ENCODE peak calls at places on chromosomes 3 and 15, in eight cellular contexts. R is adrenal gland; B is SK-N-SH; W is neural progenitor cell; I is upper lobe of left lung; K is epithelial cell of prostate; F is effector memory CD4-positive, alpha-beta T cell; J is substantia nigra. Y is an unnamed sample.

GRCh38 chr15:86644319-86644718 is 564.6 kb downstream of the AGBL1 start:
- DNase-seq in B (no peak), F (no peak), K (peak; percentile 63), I (no peak), W (no peak), R (no peak), J (no peak), Y (no peak)

GRCh38 chr3:48502728-48503168 is 1.2 kb downstream of the SHISA5 start:
- DNase-seq in J (peak; percentile 15), K (no peak), B (peak; percentile 82), I (no peak), W (no peak), R (peak; percentile 49), F (no peak), Y (no peak)

GRCh38 chr3:52880047-52880446 is 17.3 kb downstream of the STIMATE start:
- DNase-seq in I (no peak), J (no peak), F (no peak), R (no peak), W (no peak), K (no peak), B (no peak), Y (no peak)

GRCh38 chr3:115341208-115341607 is 194.1 kb upstream of the ZBTB20 start:
- DNase-seq in W (no peak), I (no peak), F (no peak), R (no peak), B (no peak), K (peak; percentile 43), J (no peak), Y (peak; percentile 15)

GRCh38 chr3:35654471-35654870 is 15.1 kb downstream of the ARPP21 start:
- DNase-seq in I (no peak), B (no peak), R (no peak), K (no peak), F (no peak), J (no peak), W (no peak), Y (no peak)

GRCh38 chr15:31448635-31448979 is 122.0 kb downstream of the KLF13 start:
- DNase-seq in B (no peak), I (no peak), F (no peak), W (no peak), R (no peak), K (no peak), J (no peak), Y (no peak)

GRCh38 chr15:75831806-75832102 is 11.5 kb upstream of the UBE2Q2 start:
- DNase-seq in B (no peak), W (no peak), R (no peak), K (no peak), I (no peak), F (no peak), J (no peak), Y (no peak)

GRCh38 chr15:49096090-49096750 is 50.0 kb upstream of the SECISBP2L start:
- DNase-seq in I (no peak), J (no peak), W (no peak), R (no peak), B (no peak), K (no peak), F (no peak), Y (no peak)

GRCh38 chr3:25156526-25157075 is 271.5 kb upstream of the RARB start:
- DNase-seq in F (no peak), W (peak; percentile 70), I (no peak), J (no peak), R (no peak), K (no peak), B (no peak), Y (no peak)

GRCh38 chr3:172717493-172718088 is 6.7 kb upstream of the NCEH1 start:
- DNase-seq in W (no peak), B (no peak), K (no peak), F (no peak), R (no peak), I (no peak), J (no peak), Y (no peak)

GRCh38 chr3:155015776-155016451 is 64.2 kb upstream of the MME start:
- DNase-seq in W (no peak), K (no peak), F (no peak), R (no peak), I (no peak), J (no peak), B (no peak), Y (no peak)

GRCh38 chr15:66939451-66940023 is 125.9 kb upstream of the SMAD3 start:
- DNase-seq in B (no peak), J (no peak), F (no peak), R (no peak), I (no peak), K (no peak), W (no peak), Y (no peak)

GRCh38 chr3:151305081-151305777 is 11.4 kb downstream of the GPR87 start:
- DNase-seq in F (no peak), B (peak; percentile 4), W (peak; percentile 50), J (no peak), I (no peak), K (peak; percentile 98), R (no peak), Y (peak; percentile 97)

GRCh38 chr3:128697336-128697735 is 28.6 kb upstream of the RAB7A start:
- DNase-seq in B (no peak), K (no peak), J (no peak), I (no peak), R (no peak), W (no peak), F (no peak), Y (no peak)

GRCh38 chr15:31347067-31347975 is 20.7 kb downstream of the KLF13 start:
- DNase-seq in B (no peak), I (peak; percentile 53), W (no peak), R (no peak), J (no peak), K (no peak), F (peak; percentile 55), Y (no peak)

GRCh38 chr3:139329364-139329850 is 14.4 kb upstream of the MRPS22 start:
- DNase-seq in J (peak; percentile 71), R (peak; percentile 92), I (peak; percentile 99), F (peak; percentile 69), W (peak; percentile 93), B (peak; percentile 87), K (no peak), Y (no peak)

DNA sequence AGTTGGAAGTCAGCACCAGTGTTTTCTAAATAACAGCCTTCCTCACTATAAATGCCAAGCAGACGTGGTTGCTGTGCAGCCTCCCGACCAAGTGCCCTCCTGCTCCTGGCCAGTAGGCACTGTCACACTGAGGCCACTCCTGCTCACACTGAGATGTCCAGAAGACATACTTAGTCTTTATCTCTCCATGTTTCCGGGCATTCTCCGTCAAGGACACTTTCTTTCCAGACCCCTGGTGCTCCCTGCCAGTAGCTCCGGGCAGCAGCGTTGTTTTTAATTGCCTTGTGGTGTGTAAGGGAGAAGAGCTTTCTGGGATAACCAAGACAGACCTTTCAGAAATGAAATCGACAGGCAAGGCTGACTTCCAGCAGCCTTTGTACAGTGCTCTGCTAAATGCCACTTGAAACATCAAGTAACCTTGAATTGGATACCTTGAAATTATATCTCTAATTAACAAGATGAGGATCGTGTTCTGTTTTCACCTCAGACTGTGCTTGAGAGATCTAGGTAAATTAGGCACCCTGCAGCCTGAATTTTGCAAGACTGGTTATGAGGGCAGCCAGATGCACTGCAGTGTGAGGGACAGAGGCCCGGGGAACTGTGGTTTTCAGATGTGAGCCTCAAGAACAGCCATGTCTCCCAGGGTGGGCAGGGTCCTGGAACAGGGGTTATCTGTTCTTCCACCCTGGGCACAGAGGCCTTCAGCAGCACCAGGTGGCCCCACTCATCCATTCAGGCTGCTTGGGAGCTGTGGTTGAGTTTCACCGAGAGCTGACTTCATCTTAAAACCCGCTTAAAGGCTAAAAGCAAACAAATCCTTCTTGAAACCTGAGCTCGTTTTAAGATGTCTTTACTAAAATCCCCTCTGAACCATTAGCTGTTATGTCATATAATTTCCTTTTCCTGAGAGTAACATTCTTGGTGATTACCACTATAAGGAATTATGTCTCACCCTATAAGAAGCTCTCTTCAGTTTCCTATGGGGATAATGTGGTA is 105.6 kb upstream of the IL12A start:
- DNase-seq in F (no peak), K (no peak), J (peak; percentile 43), W (peak; percentile 34), I (no peak), B (peak; percentile 58), R (no peak), Y (no peak)
- H3K27ac ChIP-seq in F (no peak overlapping the region), K (peak overlapping the region; percentile 93), J (peak overlapping the region; percentile 83), W (no peak overlapping the region), I (no peak overlapping the region), B (peak overlapping the region; percentile 84), R (no peak overlapping the region), Y (peak overlapping the region; percentile 80)

GRCh38 chr15:81265944-81266775 is 57.8 kb downstream of the STARD5 start:
- DNase-seq in W (peak; percentile 91), I (no peak), J (peak; percentile 19), R (peak; percentile 81), B (peak; percentile 82), K (no peak), F (peak; percentile 45), Y (peak; percentile 40)
- H3K27ac ChIP-seq in W (no peak overlapping the region), I (no peak overlapping the region), J (no peak overlapping the region), R (no peak overlapping the region), B (no peak overlapping the region), K (no peak overlapping the region), F (no peak overlapping the region), Y (no peak overlapping the region)

DNA sequence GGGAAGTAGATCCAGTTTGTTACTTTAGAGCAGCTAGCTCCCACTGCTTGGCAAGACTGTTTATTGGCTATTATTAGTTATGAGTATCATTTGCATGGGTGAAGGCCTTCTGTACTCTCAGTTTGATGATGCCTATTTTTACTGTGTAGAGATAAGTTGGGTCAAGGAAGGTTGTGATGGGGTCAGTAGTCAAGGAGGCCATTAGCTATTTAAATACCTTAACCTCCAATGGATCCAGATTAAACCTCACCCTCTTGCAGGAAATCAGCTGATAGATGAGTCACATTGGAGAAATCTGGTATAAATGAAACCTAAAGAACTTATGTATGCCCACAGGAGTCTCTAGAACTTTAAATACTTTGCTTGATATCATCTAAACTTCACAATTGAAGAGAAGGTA is 45.0 kb downstream of the THBS1 start:
- DNase-seq in W (no peak), F (no peak), I (no peak), J (no peak), K (no peak), B (no peak), R (no peak), Y (no peak)
- H3K27ac ChIP-seq in W (no peak overlapping the region), F (peak overlapping the region; percentile 88), I (no peak overlapping the region), J (no peak overlapping the region), K (peak overlapping the region; percentile 81), B (peak overlapping the region; percentile 1), R (no peak overlapping the region), Y (peak overlapping the region; percentile 51)

GRCh38 chr3:191301982-191302381 is 27.2 kb upstream of the CCDC50 start:
- DNase-seq in J (no peak), R (no peak), I (no peak), K (no peak), F (no peak), W (no peak), B (no peak), Y (no peak)

GRCh38 chr3:191301017-191301416 is 28.2 kb upstream of the CCDC50 start:
- DNase-seq in J (no peak), I (no peak), F (no peak), K (no peak), W (no peak), B (no peak), R (no peak), Y (no peak)

GRCh38 chr3:191302451-191302850 is 26.7 kb upstream of the CCDC50 start:
- DNase-seq in R (no peak), B (no peak), W (no peak), I (no peak), F (no peak), J (no peak), K (no peak), Y (no peak)

GRCh38 chr3:191303596-191303995 is 25.6 kb upstream of the CCDC50 start:
- DNase-seq in R (no peak), K (no peak), W (no peak), J (no peak), F (no peak), B (peak; percentile 25), I (no peak), Y (no peak)

GRCh38 chr3:191300422-191300821 is 28.8 kb upstream of the CCDC50 start:
- DNase-seq in I (no peak), W (no peak), J (no peak), R (no peak), K (no peak), F (no peak), B (no peak), Y (no peak)
- H3K27ac ChIP-seq in I (no peak overlapping the region), W (no peak overlapping the region), J (no peak overlapping the region), R (no peak overlapping the region), K (no peak overlapping the region), F (no peak overlapping the region), B (no peak overlapping the region), Y (no peak overlapping the region)